ENCODE peak calls at places on chromosomes 13 and 19, in seven cellular contexts. T, Y, G, W, F, I and S are unnamed samples.
A peak's percentile ranks its signal among the peaks of the same experiment; 100 is the strongest.

GRCh38 chr13:109389456-109389855 is 396.9 kb downstream of the IRS2 start:
- DNase-seq in T (no peak), Y (peak; percentile 77), G (no peak), W (no peak), F (no peak), I (no peak), S (no peak)

GRCh38 chr19:3319643-3320353 is 46.6 kb upstream of the NFIC start:
- DNase-seq in T (no peak), Y (peak; percentile 81), G (peak; percentile 46), W (no peak), F (peak; percentile 52), I (no peak), S (no peak)

GRCh38 chr19:50461066-50461875 is 15.0 kb upstream of the EMC10 start:
- DNase-seq in T (peak; percentile 87), Y (peak; percentile 79), G (peak; percentile 93), W (peak; percentile 86), F (peak; percentile 88), I (peak; percentile 58), S (peak; percentile 65)

GRCh38 chr13:53200498-53201453 is 172.2 kb downstream of the OLFM4 start:
- DNase-seq in T (peak; percentile 96), Y (peak; percentile 63), G (peak; percentile 44), W (peak; percentile 92), F (no peak), I (no peak), S (no peak)

GRCh38 chr19:45200614-45201013 is 22.0 kb downstream of the BLOC1S3 start:
- DNase-seq in T (peak; percentile 76), Y (peak; percentile 55), G (no peak), W (peak; percentile 83), F (no peak), I (no peak), S (no peak)

GRCh38 chr19:53140351-53140750 is 7.6 kb upstream of the ZNF415 start:
- DNase-seq in T (no peak), Y (no peak), G (no peak), W (no peak), F (no peak), I (no peak), S (no peak)

GRCh38 chr19:741506-742131 is 9.3 kb upstream of the MISP start:
- DNase-seq in T (peak; percentile 70), Y (no peak), G (peak; percentile 71), W (peak; percentile 90), F (peak; percentile 18), I (peak; percentile 35), S (no peak)

GRCh38 chr19:33640773-33641172 is 19.0 kb downstream of the CHST8 start:
- DNase-seq in T (no peak), Y (no peak), G (no peak), W (peak; percentile 41), F (no peak), I (no peak), S (no peak)

GRCh38 chr19:4720037-4720700 is 3.5 kb downstream of the DPP9 start:
- DNase-seq in T (no peak), Y (no peak), G (no peak), W (no peak), F (no peak), I (no peak), S (no peak)

GRCh38 chr19:4717191-4717965 is 6.3 kb downstream of the DPP9 start:
- DNase-seq in T (no peak), Y (no peak), G (peak; percentile 42), W (no peak), F (peak; percentile 80), I (no peak), S (peak; percentile 86)

GRCh38 chr19:4721196-4721595 is 2.4 kb downstream of the DPP9 start:
- DNase-seq in T (no peak), Y (no peak), G (no peak), W (no peak), F (no peak), I (no peak), S (no peak)

GRCh38 chr19:4717966-4718701 is 5.5 kb downstream of the DPP9 start:
- DNase-seq in T (no peak), Y (no peak), G (peak; percentile 11), W (no peak), F (no peak), I (no peak), S (no peak)

DNA sequence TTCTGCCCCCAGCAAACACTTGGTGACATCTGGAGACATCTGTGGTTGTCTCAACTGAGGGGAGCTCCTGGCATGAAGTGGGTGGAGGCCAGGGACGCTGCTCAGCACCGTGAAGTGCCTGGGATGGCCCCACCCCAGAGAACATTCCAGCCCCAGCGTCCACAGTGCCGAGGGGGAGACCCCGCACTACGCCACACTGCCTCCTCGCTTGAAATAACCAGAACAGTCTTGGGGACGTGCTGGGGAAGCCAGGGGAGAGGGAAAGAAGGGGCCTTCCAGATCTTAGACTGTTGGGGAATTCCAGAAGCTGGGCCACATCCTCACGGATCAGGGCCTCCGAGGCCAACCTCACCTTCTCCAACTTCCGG is 4.2 kb downstream of the DPP9 start:
- DNase-seq in T (no peak), Y (no peak), G (peak; percentile 9), W (no peak), F (no peak), I (no peak), S (no peak)
- H4K20me1 ChIP-seq in T (peaks cover 13% of the 10 kb centered on the region), Y (no peaks in the 10 kb centered on the region), G (no peaks in the 10 kb centered on the region), W (no peaks in the 10 kb centered on the region), F (no peaks in the 10 kb centered on the region), I (no peaks in the 10 kb centered on the region), S (no peaks in the 10 kb centered on the region)

DNA sequence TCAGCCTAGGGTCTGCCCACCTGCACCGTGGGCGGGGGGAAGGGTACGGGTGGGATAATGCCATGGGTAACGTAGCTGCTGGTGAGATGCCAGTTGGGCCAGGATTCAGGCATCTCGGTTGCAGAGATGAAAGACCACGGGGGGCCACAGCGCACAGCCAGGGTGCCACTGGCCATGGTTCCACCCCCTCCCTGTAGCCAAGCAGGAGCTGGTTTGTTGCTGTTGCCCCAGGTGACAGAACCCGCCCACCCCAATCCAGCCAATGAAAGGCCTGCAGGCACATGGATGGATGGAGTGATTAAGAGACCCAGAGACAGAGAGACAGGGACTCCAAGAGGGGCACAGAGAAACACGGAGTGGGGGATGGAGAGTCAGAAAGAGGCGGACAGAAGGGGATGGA is 1.0 kb upstream of the CGB7 start:
- DNase-seq in T (peak; percentile 29), Y (peak; percentile 64), G (peak; percentile 66), W (no peak), F (no peak), I (no peak), S (no peak)
- H3F3A ChIP-seq in T (peaks cover 5% of the 10 kb centered on the region), Y (no peaks in the 10 kb centered on the region), G (peaks cover 9% of the 10 kb centered on the region), W (no peaks in the 10 kb centered on the region), F (no peaks in the 10 kb centered on the region), I (no peaks in the 10 kb centered on the region), S (peaks cover 24% of the 10 kb centered on the region)

GRCh38 chr13:39036212-39036611 is 1.7 kb downstream of the PROSER1 start:
- DNase-seq in T (no peak), Y (peak; percentile 37), G (no peak), W (peak; percentile 50), F (peak; percentile 26), I (peak; percentile 10), S (no peak)

GRCh38 chr13:39037410-39037879 is 444 bp downstream of the PROSER1 start:
- DNase-seq in T (no peak), Y (peak; percentile 57), G (no peak), W (no peak), F (no peak), I (peak; percentile 59), S (no peak)

GRCh38 chr13:39035204-39035603 is 2.7 kb downstream of the PROSER1 start:
- DNase-seq in T (no peak), Y (no peak), G (no peak), W (peak; percentile 31), F (no peak), I (no peak), S (no peak)

GRCh38 chr13:39034085-39034484 is 3.8 kb downstream of the PROSER1 start:
- DNase-seq in T (no peak), Y (no peak), G (no peak), W (no peak), F (no peak), I (no peak), S (no peak)

DNA sequence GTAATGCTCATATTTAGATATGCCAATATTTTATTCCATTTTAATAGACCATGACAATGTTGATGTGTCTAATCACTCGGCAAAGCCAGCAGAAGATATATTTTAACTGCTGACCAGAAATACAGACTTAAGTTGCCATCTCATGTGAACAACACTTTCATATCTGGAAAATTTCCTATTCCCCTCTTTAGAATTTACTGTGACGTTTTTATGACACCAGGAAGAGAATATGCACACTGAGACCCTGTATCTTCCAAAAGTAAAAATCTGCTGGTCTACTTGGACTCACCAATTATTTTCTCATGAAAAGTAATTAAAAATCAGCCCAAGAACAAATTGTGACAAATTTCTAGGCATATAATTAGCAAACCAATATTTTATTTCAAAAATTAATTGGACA is 2.1 kb downstream of the PROSER1 start:
- DNase-seq in T (no peak), Y (peak; percentile 8), G (no peak), W (no peak), F (no peak), I (no peak), S (no peak)
- H4K20me1 ChIP-seq in T (peaks cover 61% of the 10 kb centered on the region), Y (peaks cover 4% of the 10 kb centered on the region), G (peaks cover 22% of the 10 kb centered on the region), W (peaks cover 29% of the 10 kb centered on the region), F (peaks cover 19% of the 10 kb centered on the region), I (no peaks in the 10 kb centered on the region), S (peaks cover 30% of the 10 kb centered on the region)

DNA sequence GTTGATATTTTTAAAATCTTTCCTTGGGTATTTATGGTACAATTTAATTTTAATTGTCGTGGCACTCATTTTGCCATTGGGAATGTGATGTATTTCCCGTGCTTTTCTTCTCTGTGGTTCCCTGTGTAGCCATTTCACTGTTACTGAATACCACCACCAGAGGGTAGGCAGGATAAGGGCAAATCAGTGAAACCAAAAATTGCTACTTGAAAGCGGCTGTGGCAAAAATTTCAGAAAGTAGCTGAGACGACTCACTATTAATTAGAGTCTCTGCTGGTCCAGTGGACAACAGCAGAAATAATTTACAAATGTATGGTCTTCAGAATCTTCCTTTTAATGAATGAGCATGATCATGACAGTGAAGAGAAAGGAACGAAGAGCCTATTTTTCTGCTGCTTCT is 34.4 kb upstream of the MIR17HG start:
- DNase-seq in T (peak; percentile 56), Y (peak; percentile 47), G (peak; percentile 16), W (peak; percentile 66), F (peak; percentile 22), I (peak; percentile 55), S (no peak)
- H3F3A ChIP-seq in T (no peaks in the 10 kb centered on the region), Y (no peaks in the 10 kb centered on the region), G (no peaks in the 10 kb centered on the region), W (no peaks in the 10 kb centered on the region), F (no peaks in the 10 kb centered on the region), I (no peaks in the 10 kb centered on the region), S (no peaks in the 10 kb centered on the region)

GRCh38 chr13:110546389-110546788 is 15.1 kb downstream of the RAB20 start:
- DNase-seq in T (no peak), Y (no peak), G (no peak), W (no peak), F (peak; percentile 42), I (no peak), S (no peak)
- H4K20me1 ChIP-seq in T (no peaks in the 10 kb centered on the region), Y (no peaks in the 10 kb centered on the region), G (no peaks in the 10 kb centered on the region), W (peaks cover 15% of the 10 kb centered on the region), F (peaks cover 13% of the 10 kb centered on the region), I (no peaks in the 10 kb centered on the region), S (peaks cover 3% of the 10 kb centered on the region)

DNA sequence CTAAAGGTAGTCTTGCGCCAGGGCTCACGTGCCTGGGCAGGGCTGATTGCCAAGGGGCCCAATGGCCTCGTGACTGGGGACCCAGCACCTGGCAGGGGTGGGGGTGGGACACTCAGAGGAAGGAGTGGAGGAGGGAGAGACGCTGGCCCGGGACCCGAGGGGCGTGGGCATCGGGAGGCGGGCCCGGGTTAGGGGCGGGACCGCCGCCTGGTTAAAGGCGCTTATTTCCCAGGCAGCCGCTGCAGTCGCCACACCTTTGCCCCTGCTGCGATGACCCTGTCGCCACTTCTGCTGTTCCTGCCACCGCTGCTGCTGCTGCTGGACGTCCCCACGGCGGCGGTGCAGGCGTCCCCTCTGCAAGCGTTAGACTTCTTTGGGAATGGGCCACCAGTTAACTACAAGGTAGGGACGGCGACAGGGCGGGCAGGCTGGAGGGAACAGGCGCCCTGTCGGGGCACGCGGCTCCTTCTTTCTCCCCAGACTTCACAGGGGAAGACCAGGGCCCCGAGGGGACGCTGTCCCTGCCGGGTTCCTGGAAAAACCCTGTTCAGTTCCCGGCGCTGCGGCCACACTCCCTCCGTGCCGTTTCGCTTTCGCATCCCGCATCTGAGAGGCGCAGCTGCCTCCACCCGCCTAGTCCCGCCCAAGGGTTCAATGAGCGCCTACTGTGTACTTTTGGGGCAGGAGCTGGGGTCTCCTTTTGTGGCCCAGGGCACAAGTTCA is at the start of gene IFI30:
- DNase-seq in T (peak; percentile 76), Y (peak; percentile 70), G (peak; percentile 88), W (peak; percentile 84), F (peak; percentile 53), I (peak; percentile 57), S (peak; percentile 63)
- H3F3A ChIP-seq in T (peaks cover 17% of the 10 kb centered on the region), Y (no peaks in the 10 kb centered on the region), G (peaks cover 5% of the 10 kb centered on the region), W (peaks cover 5% of the 10 kb centered on the region), F (no peaks in the 10 kb centered on the region), I (peaks cover 10% of the 10 kb centered on the region), S (peaks cover 56% of the 10 kb centered on the region)